ENCODE peak calls at places on chromosome 4, in ten cellular contexts. One of them, this sample, is unnamed.
A peak's percentile ranks its signal among the peaks of the same experiment; 100 is the strongest.

GRCh38 chr4:11912886-11913285 is 484.2 kb upstream of the HS3ST1 start:
- DNase-seq in SK-N-SH: no peak
- DNase-seq in CD8-positive, alpha-beta T cell: no peak
- DNase-seq in heart right ventricle: no peak
- DNase-seq in left lung: no peak
- DNase-seq in mammary epithelial cell: peak; percentile 89
- DNase-seq in A549: peak; percentile 1
- DNase-seq in testis: no peak
- DNase-seq in PC-3: peak; percentile 67
- DNase-seq in cardiac muscle cell: no peak
- DNase-seq in this sample: no peak

GRCh38 chr4:55397024-55397520 is 1.3 kb downstream of the TMEM165 start:
- DNase-seq in testis: peak; percentile 40
- DNase-seq in SK-N-SH: peak; percentile 57
- DNase-seq in mammary epithelial cell: peak; percentile 29
- DNase-seq in A549: no peak
- DNase-seq in cardiac muscle cell: no peak
- DNase-seq in PC-3: peak; percentile 31
- DNase-seq in heart right ventricle: no peak
- DNase-seq in left lung: no peak
- DNase-seq in CD8-positive, alpha-beta T cell: no peak
- DNase-seq in this sample: no peak

GRCh38 chr4:173362666-173363065 is 8.1 kb upstream of the SAP30 start:
- DNase-seq in SK-N-SH: no peak
- DNase-seq in PC-3: no peak
- DNase-seq in heart right ventricle: no peak
- DNase-seq in cardiac muscle cell: no peak
- DNase-seq in left lung: no peak
- DNase-seq in testis: no peak
- DNase-seq in mammary epithelial cell: no peak
- DNase-seq in CD8-positive, alpha-beta T cell: no peak
- DNase-seq in A549: no peak
- DNase-seq in this sample: no peak

GRCh38 chr4:90992213-90992612 is 865.0 kb downstream of the CCSER1 start:
- DNase-seq in CD8-positive, alpha-beta T cell: no peak
- DNase-seq in PC-3: no peak
- DNase-seq in left lung: no peak
- DNase-seq in cardiac muscle cell: no peak
- DNase-seq in A549: no peak
- DNase-seq in heart right ventricle: no peak
- DNase-seq in testis: no peak
- DNase-seq in mammary epithelial cell: no peak
- DNase-seq in SK-N-SH: no peak
- DNase-seq in this sample: no peak

GRCh38 chr4:51843309-51844156 is 580 bp downstream of the DCUN1D4 start:
- DNase-seq in cardiac muscle cell: peak; percentile 75
- DNase-seq in testis: peak; percentile 81
- DNase-seq in mammary epithelial cell: peak; percentile 55
- DNase-seq in A549: peak; percentile 58
- DNase-seq in SK-N-SH: peak; percentile 83
- DNase-seq in heart right ventricle: peak; percentile 72
- DNase-seq in PC-3: peak; percentile 57
- DNase-seq in left lung: peak; percentile 76
- DNase-seq in CD8-positive, alpha-beta T cell: peak; percentile 68
- DNase-seq in this sample: peak; percentile 71

GRCh38 chr4:154082760-154083530 is 294.1 kb upstream of the SFRP2 start:
- DNase-seq in left lung: no peak
- DNase-seq in testis: no peak
- DNase-seq in SK-N-SH: peak; percentile 12
- DNase-seq in CD8-positive, alpha-beta T cell: no peak
- DNase-seq in heart right ventricle: no peak
- DNase-seq in cardiac muscle cell: peak; percentile 54
- DNase-seq in PC-3: peak; percentile 40
- DNase-seq in mammary epithelial cell: peak; percentile 77
- DNase-seq in A549: peak; percentile 13
- DNase-seq in this sample: no peak

GRCh38 chr4:183798249-183798920 is 106.7 kb upstream of the STOX2 start:
- DNase-seq in PC-3: no peak
- DNase-seq in mammary epithelial cell: peak; percentile 40
- DNase-seq in left lung: no peak
- DNase-seq in testis: peak; percentile 33
- DNase-seq in CD8-positive, alpha-beta T cell: no peak
- DNase-seq in A549: no peak
- DNase-seq in cardiac muscle cell: peak; percentile 44
- DNase-seq in SK-N-SH: no peak
- DNase-seq in heart right ventricle: no peak
- DNase-seq in this sample: no peak

GRCh38 chr4:1195109-1195671 is 22.8 kb upstream of the SPON2 start:
- DNase-seq in PC-3: no peak
- DNase-seq in heart right ventricle: no peak
- DNase-seq in left lung: peak; percentile 32
- DNase-seq in CD8-positive, alpha-beta T cell: no peak
- DNase-seq in testis: no peak
- DNase-seq in A549: no peak
- DNase-seq in cardiac muscle cell: no peak
- DNase-seq in SK-N-SH: peak; percentile 43
- DNase-seq in mammary epithelial cell: no peak
- DNase-seq in this sample: no peak

GRCh38 chr4:80307774-80308465 is 27.6 kb upstream of the CFAP299 start:
- DNase-seq in left lung: no peak
- DNase-seq in SK-N-SH: peak; percentile 30
- DNase-seq in mammary epithelial cell: peak; percentile 77
- DNase-seq in cardiac muscle cell: no peak
- DNase-seq in testis: no peak
- DNase-seq in heart right ventricle: no peak
- DNase-seq in PC-3: peak; percentile 59
- DNase-seq in A549: no peak
- DNase-seq in CD8-positive, alpha-beta T cell: no peak
- DNase-seq in this sample: no peak

GRCh38 chr4:7051144-7051495 is 7.9 kb downstream of the TADA2B start:
- DNase-seq in cardiac muscle cell: no peak
- DNase-seq in mammary epithelial cell: no peak
- DNase-seq in left lung: no peak
- DNase-seq in SK-N-SH: no peak
- DNase-seq in CD8-positive, alpha-beta T cell: no peak
- DNase-seq in A549: no peak
- DNase-seq in PC-3: no peak
- DNase-seq in testis: no peak
- DNase-seq in heart right ventricle: no peak
- DNase-seq in this sample: no peak

GRCh38 chr4:39435875-39436563 is 22.7 kb downstream of the RPL9 start:
- DNase-seq in heart right ventricle: no peak
- DNase-seq in CD8-positive, alpha-beta T cell: no peak
- DNase-seq in testis: no peak
- DNase-seq in left lung: no peak
- DNase-seq in mammary epithelial cell: no peak
- DNase-seq in PC-3: no peak
- DNase-seq in SK-N-SH: no peak
- DNase-seq in A549: no peak
- DNase-seq in cardiac muscle cell: no peak
- DNase-seq in this sample: no peak

GRCh38 chr4:57023104-57023503 is 44.4 kb downstream of the POLR2B start:
- DNase-seq in mammary epithelial cell: peak; percentile 90
- DNase-seq in cardiac muscle cell: no peak
- DNase-seq in SK-N-SH: no peak
- DNase-seq in PC-3: peak; percentile 99
- DNase-seq in heart right ventricle: no peak
- DNase-seq in testis: no peak
- DNase-seq in left lung: no peak
- DNase-seq in CD8-positive, alpha-beta T cell: no peak
- DNase-seq in A549: no peak
- DNase-seq in this sample: no peak

GRCh38 chr4:106587558-106587957 is 219.0 kb upstream of the GIMD1 start:
- DNase-seq in SK-N-SH: no peak
- DNase-seq in testis: no peak
- DNase-seq in left lung: no peak
- DNase-seq in cardiac muscle cell: no peak
- DNase-seq in CD8-positive, alpha-beta T cell: no peak
- DNase-seq in A549: peak; percentile 9
- DNase-seq in PC-3: peak; percentile 80
- DNase-seq in heart right ventricle: no peak
- DNase-seq in mammary epithelial cell: peak; percentile 82
- DNase-seq in this sample: no peak

GRCh38 chr4:106585920-106586349 is 217.4 kb upstream of the GIMD1 start:
- DNase-seq in cardiac muscle cell: no peak
- DNase-seq in A549: no peak
- DNase-seq in PC-3: peak; percentile 48
- DNase-seq in SK-N-SH: no peak
- DNase-seq in mammary epithelial cell: peak; percentile 71
- DNase-seq in heart right ventricle: no peak
- DNase-seq in testis: no peak
- DNase-seq in left lung: no peak
- DNase-seq in CD8-positive, alpha-beta T cell: no peak
- DNase-seq in this sample: no peak

GRCh38 chr4:106583108-106583507 is 214.5 kb upstream of the GIMD1 start:
- DNase-seq in testis: no peak
- DNase-seq in CD8-positive, alpha-beta T cell: no peak
- DNase-seq in mammary epithelial cell: no peak
- DNase-seq in PC-3: peak; percentile 20
- DNase-seq in SK-N-SH: no peak
- DNase-seq in cardiac muscle cell: no peak
- DNase-seq in heart right ventricle: no peak
- DNase-seq in A549: no peak
- DNase-seq in left lung: no peak
- DNase-seq in this sample: no peak

GRCh38 chr4:106583567-106583966 is 215.0 kb upstream of the GIMD1 start:
- DNase-seq in testis: no peak
- DNase-seq in mammary epithelial cell: peak; percentile 97
- DNase-seq in PC-3: peak; percentile 81
- DNase-seq in CD8-positive, alpha-beta T cell: no peak
- DNase-seq in cardiac muscle cell: no peak
- DNase-seq in left lung: no peak
- DNase-seq in A549: peak; percentile 74
- DNase-seq in heart right ventricle: no peak
- DNase-seq in SK-N-SH: no peak
- DNase-seq in this sample: no peak

DNA sequence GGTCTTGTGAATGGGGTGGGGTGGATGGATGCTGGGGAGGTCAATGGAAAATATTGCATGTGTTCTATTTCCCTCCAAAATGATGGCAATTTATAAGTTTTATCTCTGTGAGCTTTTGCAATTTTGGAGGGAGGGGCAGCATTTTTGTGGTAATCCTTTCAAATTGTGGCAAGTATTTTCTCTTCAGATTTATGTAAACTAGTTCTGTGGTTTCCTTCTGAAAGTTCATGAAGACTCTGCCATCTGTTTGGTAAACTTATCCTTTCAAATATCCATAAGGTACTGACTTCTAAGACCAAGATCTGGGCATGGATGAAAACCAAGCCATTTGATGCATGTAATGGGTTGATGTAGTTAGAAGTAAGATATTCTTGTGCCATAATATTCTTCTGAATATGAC is 216.0 kb upstream of the GIMD1 start:
- DNase-seq in CD8-positive, alpha-beta T cell: no peak
- DNase-seq in testis: no peak
- DNase-seq in left lung: no peak
- DNase-seq in PC-3: peak; percentile 7
- DNase-seq in A549: no peak
- DNase-seq in heart right ventricle: no peak
- DNase-seq in mammary epithelial cell: no peak
- DNase-seq in cardiac muscle cell: no peak
- DNase-seq in SK-N-SH: no peak
- DNase-seq in this sample: no peak
- H3K27ac ChIP-seq in CD8-positive, alpha-beta T cell: no peak overlapping the region
- H3K27ac ChIP-seq in testis: no peak overlapping the region
- H3K27ac ChIP-seq in left lung: no peak overlapping the region
- H3K27ac ChIP-seq in PC-3: peak overlapping the region; percentile 61
- H3K27ac ChIP-seq in A549: peak overlapping the region; percentile 67
- H3K27ac ChIP-seq in heart right ventricle: no peak overlapping the region
- H3K27ac ChIP-seq in mammary epithelial cell: peak overlapping the region; percentile 90
- H3K27ac ChIP-seq in cardiac muscle cell: no peak overlapping the region
- H3K27ac ChIP-seq in SK-N-SH: peak overlapping the region; percentile 78
- H3K27ac ChIP-seq in this sample: no peak overlapping the region

DNA sequence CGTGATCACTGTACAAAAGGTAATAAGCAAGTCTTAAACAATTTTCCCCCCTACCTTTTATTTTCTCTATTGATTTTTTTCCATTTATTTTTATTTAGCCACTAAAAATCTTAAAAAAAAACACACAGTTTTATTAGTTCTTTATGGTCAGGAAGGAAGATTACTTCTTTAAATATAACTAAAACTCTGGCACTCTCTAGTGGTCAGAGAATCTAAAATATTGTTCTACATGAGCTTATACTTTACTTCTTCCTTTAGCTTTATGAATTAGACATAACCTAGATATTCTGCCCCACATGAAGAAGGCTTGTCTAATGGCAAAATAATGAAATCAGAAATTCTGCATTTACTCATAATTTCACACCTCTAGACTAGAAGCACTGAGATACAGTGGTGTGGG is 135.2 kb downstream of the PDE5A start:
- DNase-seq in mammary epithelial cell: peak; percentile 9
- DNase-seq in testis: no peak
- DNase-seq in A549: peak; percentile 2
- DNase-seq in left lung: no peak
- DNase-seq in heart right ventricle: no peak
- DNase-seq in CD8-positive, alpha-beta T cell: no peak
- DNase-seq in PC-3: peak; percentile 25
- DNase-seq in cardiac muscle cell: no peak
- DNase-seq in SK-N-SH: no peak
- DNase-seq in this sample: no peak
- TF ChIP-seq CTCF in mammary epithelial cell: no peak
- TF ChIP-seq CTCF in testis: no peak
- TF ChIP-seq CTCF in A549: peak; percentile 25
- TF ChIP-seq CTCF in left lung: no peak
- TF ChIP-seq CTCF in heart right ventricle: peak; percentile 24
- TF ChIP-seq CTCF in CD8-positive, alpha-beta T cell: no peak
- TF ChIP-seq CTCF in PC-3: peak; percentile 40
- TF ChIP-seq CTCF in cardiac muscle cell: peak; percentile 14
- TF ChIP-seq CTCF in SK-N-SH: peak; percentile 58
- TF ChIP-seq CTCF in this sample: no peak

DNA sequence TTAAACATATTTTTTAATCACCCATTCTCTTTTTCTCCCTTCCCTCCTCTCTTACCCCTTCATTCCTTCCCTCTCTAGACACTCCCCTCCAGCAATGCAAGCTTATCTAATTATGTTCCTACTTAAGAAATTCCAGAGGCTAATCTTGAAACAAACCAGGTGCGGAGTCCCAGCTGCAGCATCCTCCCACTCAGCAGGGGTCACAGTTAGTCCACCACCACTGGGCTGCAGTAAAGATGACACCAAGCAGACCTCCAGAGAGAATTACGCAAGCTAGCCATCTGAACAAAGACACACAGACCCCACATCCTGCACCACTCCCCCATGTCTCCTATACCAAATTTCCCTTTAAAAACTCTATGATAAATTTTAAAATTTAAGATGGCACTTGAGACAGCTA is 13.9 kb upstream of the SEC24B start:
- DNase-seq in PC-3: no peak
- DNase-seq in testis: no peak
- DNase-seq in A549: no peak
- DNase-seq in heart right ventricle: no peak
- DNase-seq in left lung: no peak
- DNase-seq in SK-N-SH: no peak
- DNase-seq in mammary epithelial cell: no peak
- DNase-seq in CD8-positive, alpha-beta T cell: no peak
- DNase-seq in cardiac muscle cell: peak; percentile 58
- DNase-seq in this sample: no peak
- H3K4me3 ChIP-seq in PC-3: no peak overlapping the region
- H3K4me3 ChIP-seq in testis: no peak overlapping the region
- H3K4me3 ChIP-seq in A549: no peak overlapping the region
- H3K4me3 ChIP-seq in heart right ventricle: no peak overlapping the region
- H3K4me3 ChIP-seq in left lung: no peak overlapping the region
- H3K4me3 ChIP-seq in SK-N-SH: no peak overlapping the region
- H3K4me3 ChIP-seq in mammary epithelial cell: no peak overlapping the region
- H3K4me3 ChIP-seq in CD8-positive, alpha-beta T cell: no peak overlapping the region
- H3K4me3 ChIP-seq in cardiac muscle cell: no peak overlapping the region
- H3K4me3 ChIP-seq in this sample: no peak overlapping the region

GRCh38 chr4:86359944-86360478 is at the start of gene MAPK10:
- DNase-seq in A549: no peak
- DNase-seq in mammary epithelial cell: peak; percentile 3
- DNase-seq in SK-N-SH: peak; percentile 76
- DNase-seq in left lung: peak; percentile 73
- DNase-seq in heart right ventricle: peak; percentile 33
- DNase-seq in PC-3: no peak
- DNase-seq in cardiac muscle cell: peak; percentile 57
- DNase-seq in CD8-positive, alpha-beta T cell: peak; percentile 55
- DNase-seq in testis: peak; percentile 70
- DNase-seq in this sample: peak; percentile 48
- H3K27ac ChIP-seq in A549: no peak within 1 kb of the TSS
- H3K27ac ChIP-seq in mammary epithelial cell: no peak within 1 kb of the TSS
- H3K27ac ChIP-seq in SK-N-SH: peak within 1 kb of the TSS; percentile 45
- H3K27ac ChIP-seq in left lung: no peak within 1 kb of the TSS
- H3K27ac ChIP-seq in heart right ventricle: no peak within 1 kb of the TSS
- H3K27ac ChIP-seq in PC-3: no peak within 1 kb of the TSS
- H3K27ac ChIP-seq in cardiac muscle cell: no peak within 1 kb of the TSS
- H3K27ac ChIP-seq in CD8-positive, alpha-beta T cell: no peak within 1 kb of the TSS
- H3K27ac ChIP-seq in testis: no peak within 1 kb of the TSS
- H3K27ac ChIP-seq in this sample: no peak within 1 kb of the TSS

This sample was measured in tibial nerve.